ENCODE peak calls at places on chromosomes 13 and 19, in five cellular contexts. G, T, Z, Y and R are unnamed samples.
A peak's percentile ranks its signal among the peaks of the same experiment; 100 is the strongest.

GRCh38 chr13:25286308-25286968 is 850 bp downstream of the MTMR6 start:
- DNase-seq in G (no peak), T (peak; percentile 28), Z (peak; percentile 21), Y (peak; percentile 47), R (peak; percentile 36)

GRCh38 chr19:42113641-42114348 is 18.5 kb downstream of the POU2F2 start:
- DNase-seq in G (peak; percentile 99), T (no peak), Z (no peak), Y (peak; percentile 99), R (no peak)

GRCh38 chr13:43963726-43964125 is 84.0 kb downstream of the LACC1 start:
- DNase-seq in G (peak; percentile 16), T (no peak), Z (peak; percentile 24), Y (no peak), R (no peak)

GRCh38 chr19:13441810-13442512 is 64.3 kb downstream of the CACNA1A start:
- DNase-seq in G (peak; percentile 20), T (peak; percentile 27), Z (peak; percentile 65), Y (peak; percentile 8), R (peak; percentile 15)

GRCh38 chr19:16043156-16043757 is 33.0 kb upstream of the TPM4 start:
- DNase-seq in G (no peak), T (no peak), Z (no peak), Y (no peak), R (no peak)

GRCh38 chr13:39510296-39510695 is 92.7 kb downstream of the LHFPL6 start:
- DNase-seq in G (no peak), T (no peak), Z (no peak), Y (peak; percentile 47), R (no peak)

GRCh38 chr13:91135949-91136348 is 211.5 kb upstream of the MIR17HG start:
- DNase-seq in G (no peak), T (no peak), Z (no peak), Y (no peak), R (no peak)

GRCh38 chr19:48186541-48186991 is 16.1 kb downstream of the ZSWIM9 start:
- DNase-seq in G (no peak), T (no peak), Z (no peak), Y (no peak), R (no peak)

GRCh38 chr19:41226053-41226873 is 7.2 kb downstream of the AXL start:
- DNase-seq in G (peak; percentile 88), T (peak; percentile 21), Z (peak; percentile 59), Y (peak; percentile 30), R (peak; percentile 13)